ENCODE peak calls at places on chromosomes 1 and 21, in six cellular contexts. I, C, V, W, F and Y are unnamed samples.

GRCh38 chr1:169784102-169784501 is 10.6 kb downstream of the METTL18 start:
- DNase-seq in C (no peak), F (no peak), W (no peak), V (no peak), I (no peak), Y (no peak)

GRCh38 chr1:69702085-69702484 is 134.4 kb downstream of the LRRC7 start:
- DNase-seq in F (no peak), I (no peak), W (no peak), V (no peak), C (no peak), Y (no peak)

GRCh38 chr1:23394664-23395063 is 25.0 kb upstream of the ZNF436 start:
- DNase-seq in W (no peak), C (no peak), V (no peak), I (peak; percentile 92), F (no peak), Y (no peak)

GRCh38 chr1:1550591-1551432 is 10.4 kb upstream of the TMEM240 start:
- DNase-seq in F (no peak), W (no peak), I (no peak), V (no peak), C (no peak), Y (no peak)

GRCh38 chr1:156194300-156194652 is 372 bp downstream of the SLC25A44 start:
- DNase-seq in F (no peak), V (no peak), W (no peak), I (no peak), C (no peak), Y (no peak)

GRCh38 chr1:236888903-236889302 is 93.8 kb downstream of the MTR start:
- DNase-seq in W (no peak), F (no peak), C (no peak), V (no peak), I (no peak), Y (no peak)

GRCh38 chr21:39637197-39637970 is 24.6 kb downstream of the B3GALT5 start:
- DNase-seq in W (no peak), C (no peak), F (no peak), V (no peak), I (no peak), Y (no peak)

GRCh38 chr1:2312589-2313301 is 78.6 kb downstream of the MORN1 start:
- DNase-seq in C (no peak), V (no peak), W (no peak), I (peak; percentile 55), F (no peak), Y (no peak)

GRCh38 chr1:232305020-232305419 is 324.9 kb downstream of the SIPA1L2 start:
- DNase-seq in F (no peak), C (no peak), W (no peak), I (no peak), V (no peak), Y (no peak)

GRCh38 chr1:245621589-245621988 is 466.8 kb downstream of the KIF26B start:
- DNase-seq in V (no peak), I (no peak), W (peak; percentile 4), C (no peak), F (no peak), Y (no peak)

GRCh38 chr21:43866233-43866632 is 1.2 kb downstream of the AGPAT3 start:
- DNase-seq in C (peak; percentile 69), I (peak; percentile 52), V (no peak), F (no peak), W (peak; percentile 84), Y (no peak)

GRCh38 chr1:56411484-56412180 is 167.7 kb downstream of the PLPP3 start:
- DNase-seq in C (no peak), V (no peak), I (no peak), W (no peak), F (no peak), Y (no peak)